ENCODE peak calls at places on chromosomes 6 and 20, in eight cellular contexts. Y, P, X, N, F, W, A and K are unnamed samples.

GRCh38 chr6:36296240-36296639 is 26.4 kb downstream of the PNPLA1 start:
- DNase-seq in Y (no peak), P (no peak), X (no peak), N (peak), F (no peak), W (no peak), A (no peak), K (no peak)

GRCh38 chr20:36377348-36378326 is 71.5 kb downstream of the DLGAP4 start:
- DNase-seq in Y (no peak), P (no peak), X (no peak), N (no peak), F (no peak), W (no peak), A (no peak), K (no peak)

GRCh38 chr6:43277083-43277642 is 20.9 kb upstream of the SLC22A7 start:
- DNase-seq in Y (no peak), P (no peak), X (no peak), N (no peak), F (no peak), W (no peak), A (no peak), K (no peak)

GRCh38 chr6:159104163-159104885 is 59.5 kb upstream of the TAGAP start:
- DNase-seq in Y (peak), P (peak), X (peak), N (peak), F (peak), W (peak), A (peak), K (peak)

GRCh38 chr6:139007428-139007827 is 19.4 kb upstream of the REPS1 start:
- DNase-seq in Y (no peak), P (no peak), X (no peak), N (no peak), F (no peak), W (no peak), A (no peak), K (no peak)

GRCh38 chr6:44842616-44843015 is 455.1 kb downstream of the CDC5L start:
- DNase-seq in Y (no peak), P (no peak), X (no peak), N (no peak), F (no peak), W (no peak), A (no peak), K (no peak)

GRCh38 chr6:125020385-125020784 is 58.1 kb downstream of the RNF217 start:
- DNase-seq in Y (no peak), P (no peak), X (no peak), N (peak), F (no peak), W (no peak), A (no peak), K (no peak)

GRCh38 chr20:17873410-17874270 is 95.0 kb downstream of the SNX5 start:
- DNase-seq in Y (peak), P (peak), X (peak), N (peak), F (peak), W (peak), A (peak), K (peak)

GRCh38 chr20:32970115-32970972 is 33.9 kb downstream of the SUN5 start:
- DNase-seq in Y (no peak), P (no peak), X (no peak), N (no peak), F (no peak), W (no peak), A (no peak), K (peak)

GRCh38 chr6:33600761-33601160 is 20.4 kb upstream of the ITPR3 start:
- DNase-seq in Y (no peak), P (no peak), X (no peak), N (no peak), F (no peak), W (no peak), A (no peak), K (no peak)

GRCh38 chr6:33595001-33595846 is 15.1 kb upstream of the BAK1 start:
- DNase-seq in Y (no peak), P (no peak), X (no peak), N (peak), F (no peak), W (no peak), A (no peak), K (no peak)

GRCh38 chr6:33599413-33599911 is 19.4 kb upstream of the BAK1 start:
- DNase-seq in Y (no peak), P (no peak), X (no peak), N (peak), F (peak), W (no peak), A (no peak), K (no peak)

GRCh38 chr6:33593414-33593727 is 13.3 kb upstream of the BAK1 start:
- DNase-seq in Y (no peak), P (no peak), X (no peak), N (no peak), F (no peak), W (no peak), A (no peak), K (no peak)

GRCh38 chr6:33597551-33598322 is 17.7 kb upstream of the BAK1 start:
- DNase-seq in Y (no peak), P (no peak), X (no peak), N (no peak), F (no peak), W (no peak), A (no peak), K (peak)
- H3K27ac ChIP-seq in Y (no peak), P (no peak), X (no peak), N (no peak), F (no peak), W (no peak), A (peak), K (peak)

GRCh38 chr6:73652637-73653570 is 888 bp downstream of the SLC17A5 start:
- DNase-seq in Y (peak), P (peak), X (peak), N (peak), F (peak), W (peak), A (peak), K (peak)

GRCh38 chr6:73657201-73657600 is 3.4 kb upstream of the SLC17A5 start:
- DNase-seq in Y (no peak), P (no peak), X (no peak), N (no peak), F (no peak), W (no peak), A (no peak), K (no peak)

GRCh38 chr6:73655341-73655917 is 1.6 kb upstream of the SLC17A5 start:
- DNase-seq in Y (no peak), P (no peak), X (no peak), N (no peak), F (no peak), W (no peak), A (no peak), K (no peak)

GRCh38 chr6:73656501-73657145 is 2.8 kb upstream of the SLC17A5 start:
- DNase-seq in Y (no peak), P (no peak), X (no peak), N (no peak), F (no peak), W (no peak), A (no peak), K (no peak)

GRCh38 chr6:73653571-73654424 is at the start of gene SLC17A5:
- DNase-seq in Y (peak), P (peak), X (peak), N (peak), F (peak), W (peak), A (peak), K (peak)
- TF ChIP-seq POLR2A in Y (peak), P (peak), X (peak), N (peak), F (no peak), W (peak), A (peak), K (no peak)

GRCh38 chr6:142846883-142847287 is 98.1 kb downstream of the HIVEP2 start:
- DNase-seq in Y (no peak), P (no peak), X (peak), N (peak), F (no peak), W (peak), A (peak), K (no peak)
- H3K4me3 ChIP-seq in Y (no peak), P (no peak), X (no peak), N (no peak), F (no peak), W (no peak), A (no peak), K (no peak)

GRCh38 chr6:168905451-168906090 is 348.1 kb downstream of the THBS2 start:
- DNase-seq in Y (no peak), P (no peak), X (no peak), N (no peak), F (peak), W (peak), A (no peak), K (no peak)
- H3K27ac ChIP-seq in Y (no peak), P (no peak), X (no peak), N (no peak), F (peak), W (no peak), A (no peak), K (no peak)

GRCh38 chr20:45946149-45946970 is 11.9 kb downstream of the PCIF1 start:
- DNase-seq in Y (no peak), P (peak), X (peak), N (no peak), F (peak), W (peak), A (no peak), K (peak)

GRCh38 chr20:45947110-45947866 is 12.8 kb downstream of the PCIF1 start:
- DNase-seq in Y (no peak), P (no peak), X (no peak), N (no peak), F (no peak), W (no peak), A (no peak), K (no peak)

GRCh38 chr20:45948742-45949541 is 14.5 kb downstream of the PCIF1 start:
- DNase-seq in Y (no peak), P (no peak), X (no peak), N (no peak), F (no peak), W (no peak), A (no peak), K (no peak)

GRCh38 chr20:45949542-45950329 is 15.3 kb downstream of the PCIF1 start:
- DNase-seq in Y (no peak), P (no peak), X (no peak), N (no peak), F (no peak), W (no peak), A (no peak), K (no peak)

GRCh38 chr20:45948261-45948733 is 13.8 kb downstream of the PCIF1 start:
- DNase-seq in Y (no peak), P (no peak), X (no peak), N (no peak), F (no peak), W (no peak), A (no peak), K (no peak)
- TF ChIP-seq POLR2A in Y (no peak), P (no peak), X (no peak), N (no peak), F (no peak), W (no peak), A (no peak), K (no peak)